ENCODE peak calls at places on chromosomes 6 and 20, in six cellular contexts. I is H9, F is astrocyte, X is HepG2, R is PC-3, O is IMR-90. U is an unnamed sample.

GRCh38 chr6:117496383-117496990 is 14.0 kb downstream of the DCBLD1 start:
- DNase-seq in I (no peak), F (peak; percentile 95), X (no peak), R (peak; percentile 11), O (peak; percentile 90), U (no peak)

GRCh38 chr6:111087871-111088667 is 766 bp downstream of the SLC16A10 start:
- DNase-seq in I (peak; percentile 58), F (no peak), X (peak; percentile 63), R (no peak), O (no peak), U (peak; percentile 75)

GRCh38 chr6:55388161-55388560 is 60.9 kb downstream of the GFRAL start:
- DNase-seq in I (no peak), F (no peak), X (no peak), R (peak; percentile 49), O (peak; percentile 88), U (no peak)

GRCh38 chr6:98787961-98788360 is 46.4 kb upstream of the POU3F2 start:
- DNase-seq in I (peak; percentile 60), F (peak; percentile 35), X (no peak), R (no peak), O (no peak), U (no peak)

GRCh38 chr6:106803188-106803587 is 171.3 kb downstream of the CD24 start:
- DNase-seq in I (no peak), F (no peak), X (no peak), R (no peak), O (no peak), U (no peak)

GRCh38 chr6:116217069-116217468 is 36.8 kb downstream of the TSPYL4 start:
- DNase-seq in I (no peak), F (peak; percentile 11), X (peak; percentile 56), R (peak; percentile 61), O (peak; percentile 52), U (no peak)

GRCh38 chr6:42212442-42212841 is 5.2 kb downstream of the MRPS10 start:
- DNase-seq in I (no peak), F (no peak), X (no peak), R (peak; percentile 91), O (no peak), U (no peak)

GRCh38 chr20:17431621-17432364 is 99.4 kb downstream of the BFSP1 start:
- DNase-seq in I (peak; percentile 62), F (peak; percentile 10), X (peak; percentile 57), R (peak; percentile 70), O (peak; percentile 44), U (no peak)

GRCh38 chr6:138430361-138431145 is 26.5 kb downstream of the HEBP2 start:
- DNase-seq in I (no peak), F (no peak), X (no peak), R (no peak), O (no peak), U (no peak)

GRCh38 chr6:146931214-146931613 is 273.0 kb upstream of the STXBP5 start:
- DNase-seq in I (no peak), F (no peak), X (peak; percentile 21), R (no peak), O (no peak), U (no peak)

GRCh38 chr6:41000248-41000647 is 38.8 kb downstream of the UNC5CL start:
- DNase-seq in I (no peak), F (no peak), X (no peak), R (no peak), O (no peak), U (no peak)

GRCh38 chr20:45016089-45016641 is 49.9 kb downstream of the STK4 start:
- DNase-seq in I (no peak), F (peak; percentile 80), X (no peak), R (no peak), O (peak; percentile 11), U (no peak)

GRCh38 chr6:33732819-33733218 is 13.9 kb downstream of the IP6K3 start:
- DNase-seq in I (no peak), F (no peak), X (no peak), R (peak; percentile 43), O (peak; percentile 38), U (no peak)

GRCh38 chr6:35708585-35708984 is 19.9 kb upstream of the FKBP5 start:
- DNase-seq in I (no peak), F (no peak), X (no peak), R (no peak), O (no peak), U (peak; percentile 1)

GRCh38 chr6:164097557-164098398 is 683.3 kb downstream of the QKI start:
- DNase-seq in I (peak; percentile 40), F (peak; percentile 85), X (no peak), R (peak; percentile 59), O (peak; percentile 7), U (no peak)

GRCh38 chr6:168582581-168582981 is 141.6 kb downstream of the SMOC2 start:
- DNase-seq in I (no peak), F (no peak), X (no peak), R (no peak), O (no peak), U (no peak)
- H3K9ac ChIP-seq in I (no peak overlapping the region), F (no peak overlapping the region), X (no peak overlapping the region), R (no peak overlapping the region), O (no peak overlapping the region), U (no peak overlapping the region)

GRCh38 chr6:19873031-19873430 is 35.9 kb downstream of the ID4 start:
- DNase-seq in I (no peak), F (no peak), X (peak; percentile 49), R (peak; percentile 10), O (no peak), U (no peak)
- TF ChIP-seq CTCF in I (peak; percentile 44), F (peak; percentile 3), X (peak; percentile 48), R (peak; percentile 56), O (peak; percentile 33), U (no peak)

DNA sequence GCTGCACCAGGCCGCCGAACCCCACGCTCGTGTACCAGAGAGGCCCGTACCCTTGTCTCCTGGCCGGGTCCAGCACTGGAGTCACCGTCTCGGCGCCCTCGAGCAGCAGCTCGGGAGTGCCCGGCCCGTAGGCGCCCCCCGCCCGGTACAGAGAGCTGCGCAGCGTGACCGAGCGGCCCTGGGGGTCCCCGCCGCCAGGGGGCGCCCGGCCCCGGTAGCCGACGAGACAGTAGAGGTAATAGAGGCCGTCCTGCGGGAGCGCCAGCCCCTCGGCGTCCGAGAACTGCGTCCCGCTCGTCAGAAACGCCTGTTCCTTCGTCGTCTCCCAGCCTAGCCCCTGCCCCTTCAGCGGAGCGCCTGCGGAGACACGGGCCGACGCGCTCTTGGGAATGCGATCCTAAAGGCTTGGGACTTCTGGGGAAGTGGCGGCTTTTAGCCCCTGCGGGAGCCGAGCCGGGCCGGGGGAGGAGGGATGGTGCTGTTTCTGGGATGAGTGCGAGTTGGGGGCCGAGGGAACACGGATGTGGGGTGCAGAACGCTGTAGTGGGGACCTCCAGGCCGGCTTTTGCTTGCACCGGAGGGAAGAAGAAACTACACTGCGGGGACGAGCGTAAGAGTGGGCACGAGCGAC is 1.3 kb downstream of the LTB start:
- DNase-seq in I (peak; percentile 90), F (peak; percentile 52), X (peak; percentile 61), R (peak; percentile 75), O (peak; percentile 71), U (peak; percentile 95)
- H3K27ac ChIP-seq in I (no peak overlapping the region), F (peak overlapping the region; percentile 23), X (no peak overlapping the region), R (no peak overlapping the region), O (peak overlapping the region; percentile 58), U (peak overlapping the region; percentile 78)

GRCh38 chr20:35891375-35891774 is 62.9 kb downstream of the SCAND1 start:
- DNase-seq in I (no peak), F (no peak), X (no peak), R (no peak), O (peak; percentile 80), U (no peak)
- H3K9ac ChIP-seq in I (no peak overlapping the region), F (no peak overlapping the region), X (no peak overlapping the region), R (no peak overlapping the region), O (no peak overlapping the region), U (no peak overlapping the region)

DNA sequence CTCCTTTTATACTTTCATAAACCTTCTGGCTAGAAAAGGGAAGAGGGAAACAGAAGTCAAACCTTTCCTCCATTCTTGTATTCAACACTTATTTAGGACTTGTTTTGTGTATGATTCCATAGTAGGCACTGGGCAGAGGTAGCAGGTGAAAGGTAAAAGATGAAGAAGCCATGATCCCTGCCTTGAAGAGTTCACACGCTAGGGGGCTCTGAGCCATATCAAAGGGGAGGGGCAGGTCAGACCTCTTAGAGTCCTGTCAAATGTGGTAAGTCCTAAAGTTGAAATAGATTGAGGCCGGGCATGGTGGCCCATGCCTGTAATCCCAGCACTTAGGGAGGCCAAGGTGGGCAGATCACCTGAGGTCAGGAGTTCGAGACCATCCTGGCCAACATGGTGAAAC is 85.5 kb downstream of the NDUFAF5 start:
- DNase-seq in I (peak; percentile 43), F (no peak), X (peak; percentile 21), R (no peak), O (no peak), U (no peak)
- TF ChIP-seq CTCF in I (peak; percentile 60), F (no peak), X (peak; percentile 40), R (no peak), O (no peak), U (no peak)

GRCh38 chr20:63189846-63190559 is 25.9 kb downstream of the YTHDF1 start:
- DNase-seq in I (no peak), F (no peak), X (no peak), R (no peak), O (no peak), U (peak; percentile 36)
- H3K27ac ChIP-seq in I (no peak overlapping the region), F (no peak overlapping the region), X (no peak overlapping the region), R (no peak overlapping the region), O (no peak overlapping the region), U (no peak overlapping the region)

GRCh38 chr6:7143161-7143974 is 35.6 kb downstream of the RREB1 start:
- DNase-seq in I (no peak), F (no peak), X (peak; percentile 66), R (no peak), O (no peak), U (no peak)
- H3K9ac ChIP-seq in I (no peak overlapping the region), F (no peak overlapping the region), X (no peak overlapping the region), R (no peak overlapping the region), O (no peak overlapping the region), U (no peak overlapping the region)

U was measured in kidney.